ENCODE peak calls at places on chromosomes 6 and 20, in nine cellular contexts. One of them, this sample, is unnamed. For H3K4me1, the result is how much of the 10 kb centered on the place peaks cover.

GRCh38 chr20:8854566-8854965 is 214.3 kb upstream of the PLCB4 start:
- DNase-seq in A549: no peak
- DNase-seq in naive thymus-derived CD4-positive, alpha-beta T cell: no peak
- DNase-seq in CD4-positive, alpha-beta memory T cell: no peak
- DNase-seq in colonic mucosa: peak
- DNase-seq in right cardiac atrium: peak
- DNase-seq in thyroid gland: peak
- DNase-seq in PC-9: no peak
- DNase-seq in heart left ventricle: peak
- DNase-seq in this sample: no peak

GRCh38 chr6:38262041-38262440 is 377.7 kb downstream of the BTBD9 start:
- DNase-seq in right cardiac atrium: no peak
- DNase-seq in CD4-positive, alpha-beta memory T cell: no peak
- DNase-seq in naive thymus-derived CD4-positive, alpha-beta T cell: no peak
- DNase-seq in heart left ventricle: no peak
- DNase-seq in colonic mucosa: no peak
- DNase-seq in thyroid gland: no peak
- DNase-seq in A549: peak
- DNase-seq in PC-9: peak
- DNase-seq in this sample: no peak

GRCh38 chr6:147071786-147072185 is 132.4 kb upstream of the STXBP5 start:
- DNase-seq in thyroid gland: no peak
- DNase-seq in PC-9: no peak
- DNase-seq in naive thymus-derived CD4-positive, alpha-beta T cell: no peak
- DNase-seq in A549: no peak
- DNase-seq in right cardiac atrium: no peak
- DNase-seq in CD4-positive, alpha-beta memory T cell: no peak
- DNase-seq in colonic mucosa: no peak
- DNase-seq in heart left ventricle: no peak
- DNase-seq in this sample: no peak

GRCh38 chr6:31246051-31246495 is 25.8 kb downstream of the HLA-C start:
- DNase-seq in thyroid gland: no peak
- DNase-seq in A549: peak
- DNase-seq in heart left ventricle: no peak
- DNase-seq in right cardiac atrium: no peak
- DNase-seq in colonic mucosa: no peak
- DNase-seq in PC-9: peak
- DNase-seq in naive thymus-derived CD4-positive, alpha-beta T cell: no peak
- DNase-seq in CD4-positive, alpha-beta memory T cell: no peak
- DNase-seq in this sample: no peak

GRCh38 chr6:47047479-47048411 is 5.6 kb upstream of the ADGRF1 start:
- DNase-seq in naive thymus-derived CD4-positive, alpha-beta T cell: peak
- DNase-seq in heart left ventricle: peak
- DNase-seq in right cardiac atrium: no peak
- DNase-seq in PC-9: peak
- DNase-seq in A549: peak
- DNase-seq in thyroid gland: peak
- DNase-seq in colonic mucosa: peak
- DNase-seq in CD4-positive, alpha-beta memory T cell: no peak
- DNase-seq in this sample: no peak

GRCh38 chr6:128209771-128210170 is 308.9 kb upstream of the THEMIS start:
- DNase-seq in CD4-positive, alpha-beta memory T cell: no peak
- DNase-seq in right cardiac atrium: no peak
- DNase-seq in A549: no peak
- DNase-seq in colonic mucosa: no peak
- DNase-seq in naive thymus-derived CD4-positive, alpha-beta T cell: no peak
- DNase-seq in PC-9: peak
- DNase-seq in heart left ventricle: no peak
- DNase-seq in thyroid gland: no peak
- DNase-seq in this sample: no peak

GRCh38 chr6:209432-210103 is 82.7 kb upstream of the DUSP22 start:
- DNase-seq in PC-9: no peak
- DNase-seq in thyroid gland: no peak
- DNase-seq in heart left ventricle: no peak
- DNase-seq in colonic mucosa: no peak
- DNase-seq in naive thymus-derived CD4-positive, alpha-beta T cell: no peak
- DNase-seq in CD4-positive, alpha-beta memory T cell: peak
- DNase-seq in A549: no peak
- DNase-seq in right cardiac atrium: no peak
- DNase-seq in this sample: no peak

GRCh38 chr6:148179786-148180185 is 162.9 kb upstream of the SASH1 start:
- DNase-seq in heart left ventricle: no peak
- DNase-seq in PC-9: peak
- DNase-seq in right cardiac atrium: no peak
- DNase-seq in A549: peak
- DNase-seq in naive thymus-derived CD4-positive, alpha-beta T cell: no peak
- DNase-seq in thyroid gland: peak
- DNase-seq in colonic mucosa: no peak
- DNase-seq in CD4-positive, alpha-beta memory T cell: no peak
- DNase-seq in this sample: no peak

GRCh38 chr6:6891074-6891754 is 216.5 kb upstream of the RREB1 start:
- DNase-seq in CD4-positive, alpha-beta memory T cell: no peak
- DNase-seq in thyroid gland: no peak
- DNase-seq in right cardiac atrium: no peak
- DNase-seq in naive thymus-derived CD4-positive, alpha-beta T cell: no peak
- DNase-seq in A549: no peak
- DNase-seq in colonic mucosa: peak
- DNase-seq in heart left ventricle: no peak
- DNase-seq in PC-9: no peak
- DNase-seq in this sample: peak

GRCh38 chr6:53263915-53264314 is 84.8 kb downstream of the ELOVL5 start:
- DNase-seq in CD4-positive, alpha-beta memory T cell: no peak
- DNase-seq in colonic mucosa: no peak
- DNase-seq in right cardiac atrium: no peak
- DNase-seq in PC-9: no peak
- DNase-seq in naive thymus-derived CD4-positive, alpha-beta T cell: no peak
- DNase-seq in A549: no peak
- DNase-seq in thyroid gland: peak
- DNase-seq in heart left ventricle: no peak
- DNase-seq in this sample: no peak

GRCh38 chr20:58448958-58449357 is 59.9 kb downstream of the VAPB start:
- DNase-seq in PC-9: no peak
- DNase-seq in naive thymus-derived CD4-positive, alpha-beta T cell: no peak
- DNase-seq in thyroid gland: no peak
- DNase-seq in CD4-positive, alpha-beta memory T cell: no peak
- DNase-seq in heart left ventricle: no peak
- DNase-seq in colonic mucosa: no peak
- DNase-seq in right cardiac atrium: no peak
- DNase-seq in A549: no peak
- DNase-seq in this sample: no peak

GRCh38 chr6:6996124-6996523 is 111.6 kb upstream of the RREB1 start:
- DNase-seq in CD4-positive, alpha-beta memory T cell: no peak
- DNase-seq in A549: no peak
- DNase-seq in heart left ventricle: no peak
- DNase-seq in right cardiac atrium: no peak
- DNase-seq in PC-9: no peak
- DNase-seq in thyroid gland: no peak
- DNase-seq in colonic mucosa: no peak
- DNase-seq in naive thymus-derived CD4-positive, alpha-beta T cell: no peak
- DNase-seq in this sample: no peak

GRCh38 chr6:167095888-167096287 is 27.0 kb upstream of the CCR6 start:
- DNase-seq in thyroid gland: no peak
- DNase-seq in right cardiac atrium: no peak
- DNase-seq in naive thymus-derived CD4-positive, alpha-beta T cell: no peak
- DNase-seq in CD4-positive, alpha-beta memory T cell: no peak
- DNase-seq in colonic mucosa: no peak
- DNase-seq in A549: no peak
- DNase-seq in PC-9: no peak
- DNase-seq in heart left ventricle: no peak
- DNase-seq in this sample: no peak

GRCh38 chr6:167094436-167094819 is 28.5 kb upstream of the CCR6 start:
- DNase-seq in naive thymus-derived CD4-positive, alpha-beta T cell: no peak
- DNase-seq in PC-9: no peak
- DNase-seq in A549: no peak
- DNase-seq in heart left ventricle: no peak
- DNase-seq in colonic mucosa: no peak
- DNase-seq in thyroid gland: no peak
- DNase-seq in right cardiac atrium: no peak
- DNase-seq in CD4-positive, alpha-beta memory T cell: no peak
- DNase-seq in this sample: no peak

GRCh38 chr6:167093922-167094432 is 28.9 kb upstream of the CCR6 start:
- DNase-seq in A549: no peak
- DNase-seq in right cardiac atrium: peak
- DNase-seq in PC-9: no peak
- DNase-seq in CD4-positive, alpha-beta memory T cell: peak
- DNase-seq in thyroid gland: no peak
- DNase-seq in heart left ventricle: no peak
- DNase-seq in colonic mucosa: no peak
- DNase-seq in naive thymus-derived CD4-positive, alpha-beta T cell: peak
- DNase-seq in this sample: peak

GRCh38 chr6:167093406-167093921 is 29.4 kb upstream of the CCR6 start:
- DNase-seq in naive thymus-derived CD4-positive, alpha-beta T cell: no peak
- DNase-seq in A549: no peak
- DNase-seq in right cardiac atrium: no peak
- DNase-seq in PC-9: no peak
- DNase-seq in CD4-positive, alpha-beta memory T cell: no peak
- DNase-seq in heart left ventricle: no peak
- DNase-seq in colonic mucosa: no peak
- DNase-seq in thyroid gland: no peak
- DNase-seq in this sample: peak

DNA sequence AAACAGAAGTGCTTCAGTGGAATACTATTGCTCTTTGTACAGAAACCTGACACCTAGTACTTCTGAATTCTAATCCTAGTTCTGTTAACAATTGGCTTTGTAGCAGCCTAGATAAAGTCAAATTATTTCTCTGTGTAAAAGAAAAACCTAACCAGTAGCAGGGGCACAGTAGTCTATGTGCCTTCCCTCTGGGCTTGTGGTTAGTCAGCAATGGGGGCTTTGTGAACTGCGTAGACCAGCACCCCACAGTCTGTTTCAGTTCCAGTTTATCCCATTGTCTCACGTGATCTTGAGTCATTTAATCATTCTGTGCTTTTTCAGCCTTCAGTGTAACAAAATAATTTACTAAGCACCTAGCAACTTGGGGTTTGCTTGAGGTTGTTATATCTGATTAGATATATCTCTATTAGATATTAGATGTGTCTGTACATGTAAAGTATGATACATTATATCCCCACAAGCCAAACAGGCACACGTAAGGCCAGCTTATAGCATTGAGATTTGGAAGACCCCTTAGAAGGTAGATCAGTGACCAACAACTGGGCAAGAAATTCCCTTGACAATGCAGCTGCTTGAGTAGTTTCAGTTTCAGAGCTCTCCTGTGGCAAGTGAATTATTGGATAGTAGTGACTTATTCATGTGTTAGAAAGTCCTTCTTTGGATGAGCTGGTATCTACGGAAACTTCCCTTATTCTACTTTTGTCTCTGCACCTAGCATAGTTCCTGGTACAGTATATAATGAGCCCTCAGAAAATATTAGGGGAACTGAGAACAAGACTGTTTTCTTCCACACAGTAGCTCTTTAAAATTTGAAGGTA is 27.9 kb upstream of the CCR6 start:
- DNase-seq in CD4-positive, alpha-beta memory T cell: no peak
- DNase-seq in colonic mucosa: no peak
- DNase-seq in A549: no peak
- DNase-seq in right cardiac atrium: no peak
- DNase-seq in PC-9: no peak
- DNase-seq in heart left ventricle: no peak
- DNase-seq in thyroid gland: no peak
- DNase-seq in naive thymus-derived CD4-positive, alpha-beta T cell: no peak
- DNase-seq in this sample: peak
- H3K4me1 ChIP-seq in CD4-positive, alpha-beta memory T cell: half or more
- H3K4me1 ChIP-seq in colonic mucosa: under half
- H3K4me1 ChIP-seq in A549: under half
- H3K4me1 ChIP-seq in right cardiac atrium: under half
- H3K4me1 ChIP-seq in PC-9: under half
- H3K4me1 ChIP-seq in heart left ventricle: under half
- H3K4me1 ChIP-seq in thyroid gland: under half
- H3K4me1 ChIP-seq in naive thymus-derived CD4-positive, alpha-beta T cell: under half
- H3K4me1 ChIP-seq in this sample: under half

GRCh38 chr6:34478796-34479195 is 12.9 kb downstream of the PACSIN1 start:
- DNase-seq in thyroid gland: no peak
- DNase-seq in PC-9: no peak
- DNase-seq in heart left ventricle: no peak
- DNase-seq in colonic mucosa: no peak
- DNase-seq in A549: no peak
- DNase-seq in CD4-positive, alpha-beta memory T cell: no peak
- DNase-seq in right cardiac atrium: no peak
- DNase-seq in naive thymus-derived CD4-positive, alpha-beta T cell: no peak
- DNase-seq in this sample: no peak
- H3K4me1 ChIP-seq in thyroid gland: under half
- H3K4me1 ChIP-seq in PC-9: under half
- H3K4me1 ChIP-seq in heart left ventricle: under half
- H3K4me1 ChIP-seq in colonic mucosa: under half
- H3K4me1 ChIP-seq in A549: under half
- H3K4me1 ChIP-seq in CD4-positive, alpha-beta memory T cell: under half
- H3K4me1 ChIP-seq in right cardiac atrium: under half
- H3K4me1 ChIP-seq in naive thymus-derived CD4-positive, alpha-beta T cell: under half
- H3K4me1 ChIP-seq in this sample: under half

DNA sequence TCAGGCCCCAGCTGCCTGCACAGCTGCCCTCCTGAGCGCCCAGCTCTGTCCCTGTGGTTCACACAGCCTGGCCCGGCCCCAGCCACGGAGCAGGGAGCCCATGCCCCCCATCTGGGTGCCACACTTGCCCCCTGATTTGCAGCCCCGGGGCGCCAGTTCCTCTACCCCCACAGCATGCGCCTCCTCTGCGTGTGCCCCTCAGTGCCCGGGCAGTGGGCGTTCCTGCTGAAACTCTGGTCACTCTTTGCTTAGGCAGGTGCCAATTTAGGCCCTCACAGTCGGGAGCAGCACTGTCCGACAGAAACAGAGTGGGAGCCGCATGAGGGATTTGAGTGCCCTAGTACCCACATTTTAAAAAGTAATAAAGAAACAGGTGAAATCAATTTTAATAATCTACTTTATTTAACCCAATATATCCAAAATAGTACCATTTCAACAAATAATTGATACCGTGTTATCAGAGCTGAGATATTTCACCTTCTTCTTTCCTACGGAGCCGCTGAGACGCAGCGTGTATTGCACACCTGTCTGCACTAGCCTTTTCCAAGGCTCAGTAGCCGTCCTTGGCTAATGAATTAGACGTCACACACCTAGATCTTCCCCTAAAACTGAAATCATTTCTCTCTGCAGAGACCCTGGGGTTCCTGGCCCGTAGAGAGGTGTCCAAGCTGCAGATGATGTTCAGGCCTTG is 106.4 kb downstream of the ASXL1 start:
- DNase-seq in naive thymus-derived CD4-positive, alpha-beta T cell: no peak
- DNase-seq in PC-9: no peak
- DNase-seq in thyroid gland: no peak
- DNase-seq in A549: no peak
- DNase-seq in colonic mucosa: no peak
- DNase-seq in CD4-positive, alpha-beta memory T cell: no peak
- DNase-seq in heart left ventricle: no peak
- DNase-seq in right cardiac atrium: peak
- DNase-seq in this sample: no peak
- H3K4me1 ChIP-seq in naive thymus-derived CD4-positive, alpha-beta T cell: under half
- H3K4me1 ChIP-seq in PC-9: under half
- H3K4me1 ChIP-seq in thyroid gland: under half
- H3K4me1 ChIP-seq in A549: half or more
- H3K4me1 ChIP-seq in colonic mucosa: half or more
- H3K4me1 ChIP-seq in CD4-positive, alpha-beta memory T cell: under half
- H3K4me1 ChIP-seq in heart left ventricle: under half
- H3K4me1 ChIP-seq in right cardiac atrium: under half
- H3K4me1 ChIP-seq in this sample: under half

DNA sequence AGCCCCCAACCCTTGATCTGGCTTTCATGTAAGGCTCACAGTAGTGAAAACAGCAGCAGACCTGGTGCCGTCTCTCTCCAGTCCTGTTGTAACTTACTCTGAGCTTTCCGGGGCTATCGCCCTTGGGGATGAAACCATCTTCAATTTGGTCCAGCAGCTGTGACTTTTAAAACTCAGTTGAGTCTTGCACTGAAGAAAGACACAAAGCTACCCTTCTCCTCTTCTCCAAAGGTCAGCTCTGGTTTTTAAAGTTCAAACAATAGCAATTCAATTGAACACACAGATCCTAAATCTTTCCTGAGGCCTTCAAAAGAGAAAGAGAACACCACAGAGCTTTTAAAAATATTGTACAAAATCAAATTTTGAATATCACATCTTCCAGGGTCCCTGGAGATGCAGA is 83.5 kb downstream of the SNX5 start:
- DNase-seq in PC-9: no peak
- DNase-seq in heart left ventricle: no peak
- DNase-seq in CD4-positive, alpha-beta memory T cell: no peak
- DNase-seq in thyroid gland: no peak
- DNase-seq in A549: no peak
- DNase-seq in naive thymus-derived CD4-positive, alpha-beta T cell: no peak
- DNase-seq in right cardiac atrium: no peak
- DNase-seq in colonic mucosa: no peak
- DNase-seq in this sample: peak
- H3K4me1 ChIP-seq in PC-9: under half
- H3K4me1 ChIP-seq in heart left ventricle: under half
- H3K4me1 ChIP-seq in CD4-positive, alpha-beta memory T cell: under half
- H3K4me1 ChIP-seq in thyroid gland: under half
- H3K4me1 ChIP-seq in A549: under half
- H3K4me1 ChIP-seq in naive thymus-derived CD4-positive, alpha-beta T cell: under half
- H3K4me1 ChIP-seq in right cardiac atrium: under half
- H3K4me1 ChIP-seq in colonic mucosa: under half
- H3K4me1 ChIP-seq in this sample: under half

This sample was measured in Peyer's patch.